ENCODE peak calls at places on chromosomes 6 and 20, in seven cellular contexts. K, S, U, Q, V, T and O are unnamed samples. For H3K4me1, the result is how much of the 10 kb centered on the place peaks cover.

GRCh38 chr20:32727663-32728062 is 15.6 kb downstream of the COMMD7 start:
- DNase-seq in U (no peak), V (peak), T (no peak), Q (no peak), S (no peak), K (no peak), O (no peak)

GRCh38 chr20:8292793-8293192 is 160.7 kb downstream of the PLCB1 start:
- DNase-seq in K (no peak), T (no peak), V (no peak), U (no peak), Q (no peak), S (no peak), O (no peak)

GRCh38 chr6:79048611-79049010 is 29.4 kb downstream of the PHIP start:
- DNase-seq in K (no peak), U (no peak), V (peak), S (no peak), T (peak), Q (peak), O (no peak)

GRCh38 chr20:4869290-4870193 is 131.8 kb downstream of the SLC23A2 start:
- DNase-seq in U (peak), S (no peak), V (peak), Q (peak), T (no peak), K (no peak), O (no peak)

GRCh38 chr6:1068068-1068467 is 243.8 kb upstream of the FOXQ1 start:
- DNase-seq in Q (no peak), T (no peak), K (no peak), S (no peak), V (peak), U (no peak), O (no peak)

GRCh38 chr20:19821605-19822004 is 63.5 kb downstream of the RIN2 start:
- DNase-seq in U (no peak), Q (no peak), V (no peak), K (no peak), S (no peak), T (no peak), O (no peak)

GRCh38 chr20:3431109-3431508 is 23.6 kb upstream of the DNAAF9 start:
- DNase-seq in K (no peak), T (no peak), U (no peak), V (peak), S (no peak), Q (no peak), O (no peak)

GRCh38 chr6:49001856-49002255 is 461.2 kb downstream of the MMUT start:
- DNase-seq in T (no peak), K (no peak), S (no peak), U (no peak), Q (peak), V (peak), O (no peak)

GRCh38 chr20:44319880-44320422 is 8.9 kb upstream of the FITM2 start:
- DNase-seq in U (no peak), V (no peak), K (no peak), S (no peak), Q (no peak), T (no peak), O (no peak)

GRCh38 chr20:53216856-53217576 is 244.9 kb downstream of the TSHZ2 start:
- DNase-seq in K (peak), V (no peak), S (peak), U (peak), Q (peak), T (peak), O (peak)

GRCh38 chr6:107121964-107122495 is 6.7 kb upstream of the BEND3 start:
- DNase-seq in K (no peak), V (no peak), T (no peak), U (no peak), S (no peak), Q (no peak), O (no peak)

GRCh38 chr20:50056951-50057403 is 56.0 kb downstream of the UBE2V1 start:
- DNase-seq in U (no peak), Q (no peak), K (no peak), V (no peak), T (no peak), S (no peak), O (no peak)

GRCh38 chr6:149203509-149203908 is 114.0 kb upstream of the TAB2 start:
- DNase-seq in V (no peak), Q (no peak), S (no peak), K (no peak), T (no peak), U (no peak), O (no peak)

GRCh38 chr20:37463726-37464125 is 57.3 kb upstream of the NNAT start:
- DNase-seq in U (no peak), V (no peak), S (no peak), K (no peak), T (no peak), Q (no peak), O (no peak)

GRCh38 chr20:49641683-49642649 is 71.7 kb downstream of the B4GALT5 start:
- DNase-seq in Q (no peak), S (no peak), V (peak), T (no peak), K (no peak), U (peak), O (no peak)

GRCh38 chr6:152301806-152302568 is 335.2 kb downstream of the SYNE1 start:
- DNase-seq in S (peak), U (peak), V (peak), Q (peak), K (peak), T (peak), O (peak)

GRCh38 chr6:10441004-10441654 is 26.3 kb upstream of the TFAP2A start:
- DNase-seq in U (no peak), K (no peak), Q (peak), V (peak), S (no peak), T (no peak), O (no peak)

GRCh38 chr6:166957087-166957804 is 896 bp upstream of the RNASET2 start:
- DNase-seq in S (no peak), Q (no peak), K (peak), U (peak), V (no peak), T (no peak), O (peak)

GRCh38 chr6:106730672-106731071 is 101.3 kb downstream of the QRSL1 start:
- DNase-seq in T (no peak), V (no peak), Q (no peak), S (no peak), K (no peak), U (no peak), O (no peak)

GRCh38 chr6:3531481-3531880 is 74.6 kb upstream of the SLC22A23 start:
- DNase-seq in Q (no peak), U (no peak), S (no peak), V (no peak), T (no peak), K (no peak), O (no peak)

GRCh38 chr6:92777146-92777740 is 642.1 kb downstream of the EPHA7 start:
- DNase-seq in V (peak), K (no peak), S (no peak), U (no peak), T (peak), Q (peak), O (no peak)

GRCh38 chr6:147231589-147231988 is 27.4 kb downstream of the STXBP5 start:
- DNase-seq in Q (no peak), U (no peak), K (no peak), V (no peak), T (no peak), S (no peak), O (no peak)

GRCh38 chr20:49273696-49274277 is 4.1 kb downstream of the ZNFX1 start:
- DNase-seq in K (no peak), Q (no peak), S (no peak), V (no peak), U (no peak), T (no peak), O (no peak)

GRCh38 chr6:133953634-133954415 is 801 bp downstream of the TBPL1 start:
- DNase-seq in V (no peak), S (no peak), U (no peak), Q (no peak), T (no peak), K (no peak), O (no peak)

GRCh38 chr20:58649288-58650180 is 1.5 kb upstream of the STX16 start:
- DNase-seq in U (peak), Q (no peak), V (no peak), T (no peak), S (no peak), K (peak), O (peak)

GRCh38 chr20:4897600-4897999 is 103.7 kb downstream of the SLC23A2 start:
- DNase-seq in U (no peak), S (no peak), V (no peak), Q (no peak), T (no peak), K (no peak), O (no peak)

GRCh38 chr20:31260326-31260932 is 3.0 kb downstream of the DEFB115 start:
- DNase-seq in S (no peak), U (no peak), K (no peak), V (no peak), Q (peak), T (no peak), O (no peak)

DNA sequence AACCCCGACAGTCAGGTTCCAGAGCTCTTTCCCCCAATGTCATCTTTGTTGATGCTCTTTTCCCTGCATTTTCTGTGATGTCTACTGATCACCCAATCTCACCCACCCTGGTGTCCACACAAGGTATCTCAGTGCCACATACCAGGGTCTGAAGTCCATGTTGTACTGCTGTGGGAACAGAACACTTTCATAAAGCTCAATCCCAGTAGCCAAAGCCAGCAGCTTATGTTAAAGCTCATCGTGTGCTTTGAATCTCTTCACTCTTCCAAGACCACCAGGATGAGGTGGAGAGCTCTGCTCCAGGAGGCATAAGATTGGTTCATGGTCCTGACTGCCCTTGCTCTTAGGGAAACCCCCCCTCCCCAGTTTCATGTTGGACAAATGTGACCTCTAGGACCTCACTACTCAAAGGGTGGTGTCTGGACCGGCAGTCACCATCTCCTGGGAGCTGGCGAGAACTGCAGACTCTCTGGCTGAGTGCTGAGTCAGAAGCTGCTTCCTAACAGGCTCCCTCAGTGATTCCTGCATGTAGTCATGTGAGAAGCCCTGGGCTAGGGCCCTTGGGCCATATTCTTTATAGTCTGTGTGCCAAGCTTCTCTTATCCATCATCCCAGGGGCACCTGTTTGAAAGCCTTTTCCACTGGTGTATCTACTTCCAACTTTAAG is 13.4 kb upstream of the CPNE5 start:
- DNase-seq in K (no peak), V (peak), S (no peak), Q (peak), U (no peak), T (peak), O (no peak)
- H3K27ac ChIP-seq in K (no peak), V (peak), S (peak), Q (peak), U (peak), T (peak), O (peak)

GRCh38 chr6:112039431-112039770 is 14.5 kb upstream of the CCN6 start:
- DNase-seq in S (no peak), K (no peak), T (no peak), Q (no peak), V (no peak), U (no peak), O (no peak)

GRCh38 chr6:112038756-112039430 is 15.0 kb upstream of the CCN6 start:
- DNase-seq in U (no peak), V (no peak), S (no peak), Q (no peak), T (no peak), K (no peak), O (no peak)

GRCh38 chr6:112043032-112044007 is 10.6 kb upstream of the CCN6 start:
- DNase-seq in T (peak), Q (peak), V (peak), U (peak), K (peak), S (peak), O (peak)

GRCh38 chr6:112041535-112041934 is 12.4 kb upstream of the CCN6 start:
- DNase-seq in S (no peak), K (no peak), Q (no peak), V (no peak), U (no peak), T (peak), O (no peak)

DNA sequence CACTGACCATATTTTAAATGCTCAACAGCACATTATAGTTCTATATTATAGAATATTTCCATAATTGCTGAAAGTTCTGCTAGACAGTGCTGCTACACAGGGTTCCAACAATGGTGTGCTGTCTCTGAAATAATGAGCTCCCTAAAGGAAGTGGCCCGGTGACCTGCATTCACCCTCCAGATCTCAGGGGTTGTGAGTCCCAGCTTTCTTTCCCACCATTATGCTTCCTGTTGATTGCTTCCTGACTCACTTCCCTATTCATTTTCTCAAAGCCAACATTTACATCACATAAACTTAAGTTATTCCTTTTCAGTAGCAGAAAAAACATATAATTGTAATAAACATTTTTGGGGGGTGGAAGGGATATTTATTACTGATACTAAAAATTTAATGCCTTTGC is 13.0 kb upstream of the CCN6 start:
- DNase-seq in T (peak), U (no peak), V (no peak), S (no peak), Q (no peak), K (no peak), O (no peak)
- H3K4me1 ChIP-seq in T (under half), U (under half), V (under half), S (under half), Q (under half), K (under half), O (under half)

DNA sequence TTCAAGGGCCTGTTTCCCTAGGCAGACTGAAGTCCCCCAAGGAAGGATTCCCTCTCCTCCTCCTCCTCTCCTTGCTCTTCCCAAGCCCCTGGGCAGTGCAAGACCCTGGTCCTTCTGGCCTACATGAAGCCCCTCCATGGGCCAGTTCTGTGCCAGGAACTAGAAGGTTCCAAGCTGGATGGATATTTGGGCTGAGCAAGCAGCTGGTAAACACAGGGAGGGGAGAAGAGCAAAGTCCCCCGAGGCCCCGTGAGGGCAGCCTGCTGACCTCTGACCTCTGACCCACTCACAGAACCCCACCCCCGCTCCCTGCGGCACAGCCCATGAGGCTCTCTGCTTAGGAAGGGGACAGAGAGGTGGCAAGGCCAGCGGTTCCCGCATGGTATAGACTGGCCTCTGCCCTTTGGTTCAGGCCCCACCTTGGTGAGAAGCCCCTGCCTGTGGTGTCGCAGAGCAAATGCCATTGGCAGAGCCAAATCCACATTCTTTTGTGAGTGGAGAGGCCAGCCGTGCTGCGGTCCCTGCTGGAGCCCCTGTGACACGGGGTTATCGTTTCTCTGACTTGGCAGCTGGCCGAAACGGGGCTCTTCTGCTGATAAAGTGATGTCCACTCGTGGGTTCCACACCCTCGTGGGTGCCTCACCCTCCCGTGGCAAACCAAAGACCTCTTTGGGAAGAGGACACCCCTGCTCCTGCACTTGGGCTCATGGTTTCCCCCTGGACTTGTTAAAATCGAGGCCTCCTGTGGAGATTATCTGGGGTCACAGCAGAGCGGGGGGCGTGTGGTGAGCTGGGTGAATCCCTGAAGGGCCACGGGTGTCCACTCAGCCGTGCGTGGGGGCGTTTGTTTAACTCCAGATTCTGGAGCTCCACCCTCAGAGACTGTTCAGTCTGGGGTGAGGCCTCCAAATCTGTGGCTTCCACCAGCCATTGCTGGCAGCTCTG is 2.1 kb upstream of the CHRNA4 start:
- DNase-seq in U (no peak), K (no peak), T (no peak), S (no peak), V (no peak), Q (no peak), O (no peak)
- TF ChIP-seq CTCF in U (no peak), K (no peak), T (no peak), S (no peak), V (no peak), Q (no peak), O (no peak)

DNA sequence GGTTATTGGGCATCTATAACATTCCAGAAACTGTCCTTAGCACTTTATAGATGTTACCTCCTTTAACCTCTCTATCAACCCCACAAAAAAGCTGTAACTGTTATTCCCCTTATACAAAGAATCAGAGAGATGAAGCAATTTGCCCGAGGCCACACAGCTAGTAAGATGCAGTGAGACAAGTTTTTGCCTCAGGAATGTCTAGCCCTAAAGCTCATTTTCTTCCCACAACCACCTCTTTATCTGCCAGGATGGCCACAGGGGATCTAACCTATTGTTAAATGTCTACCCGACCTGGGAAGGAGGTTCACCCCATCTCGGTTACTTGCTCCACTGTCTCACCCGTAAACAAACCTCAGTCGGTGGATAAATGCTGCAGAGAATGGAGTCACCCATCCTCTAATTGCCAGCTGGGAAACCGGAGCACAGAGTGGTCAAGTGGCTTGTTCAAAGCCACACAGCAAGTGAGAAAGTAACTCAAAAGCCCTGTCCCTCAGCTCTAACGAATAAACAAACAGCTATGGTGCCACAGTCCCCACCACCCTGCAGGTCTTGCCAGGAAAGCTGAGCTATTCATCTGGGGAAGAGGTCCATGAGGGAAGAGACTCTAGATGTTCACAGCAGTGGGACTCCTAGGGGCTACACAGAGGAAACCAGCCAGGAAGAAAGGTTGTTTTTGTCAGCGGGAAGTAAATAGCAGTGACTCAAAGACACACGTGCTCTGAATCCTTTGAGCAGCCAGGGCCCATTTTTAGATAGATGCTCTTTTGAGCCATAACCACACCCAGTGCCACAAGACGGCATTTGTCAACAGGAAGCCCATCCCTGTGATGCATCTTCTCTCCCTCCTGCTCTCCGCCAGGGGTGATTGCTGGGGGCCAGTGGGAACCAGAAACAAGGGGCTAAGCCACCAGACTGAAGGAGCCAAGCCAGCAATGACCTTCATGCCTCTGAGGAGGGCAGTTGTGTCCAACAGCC is 32.2 kb upstream of the TCP11 start:
- DNase-seq in V (no peak), Q (peak), S (no peak), K (no peak), T (no peak), U (no peak), O (no peak)
- H3K27ac ChIP-seq in V (no peak), Q (peak), S (no peak), K (no peak), T (no peak), U (no peak), O (no peak)